ENCODE peak calls at places on chromosome 20, in eight cellular contexts. D is breast epithelium; O is heart right ventricle; J is hepatocyte; R is aorta; G is endodermal cell; Q is IMR-90; S is effector memory CD4-positive, alpha-beta T cell. U is an unnamed sample. For H3K4me1, the result is how much of the 10 kb centered on the place peaks cover.

GRCh38 chr20:7087803-7088202 is 320.3 kb downstream of the BMP2 start:
- DNase-seq in D (no peak), O (no peak), J (no peak), R (no peak), G (no peak), Q (no peak), S (no peak), U (no peak)

GRCh38 chr20:60058869-60059268 is 100.6 kb downstream of the CDH26 start:
- DNase-seq in D (no peak), O (no peak), J (no peak), R (peak), G (no peak), Q (no peak), S (no peak), U (no peak)

GRCh38 chr20:32062776-32063170 is 10.7 kb downstream of the HCK start:
- DNase-seq in D (no peak), O (peak), J (no peak), R (peak), G (no peak), Q (no peak), S (no peak), U (no peak)

GRCh38 chr20:5073154-5074049 is 46.4 kb downstream of the PCNA start:
- DNase-seq in D (peak), O (peak), J (peak), R (peak), G (peak), Q (peak), S (no peak), U (peak)

GRCh38 chr20:371755-372542 is 8.6 kb upstream of the TRIB3 start:
- DNase-seq in D (no peak), O (peak), J (peak), R (peak), G (no peak), Q (peak), S (no peak), U (peak)

GRCh38 chr20:34268145-34268544 is 26.9 kb downstream of the ASIP start:
- DNase-seq in D (no peak), O (no peak), J (no peak), R (peak), G (no peak), Q (no peak), S (no peak), U (no peak)

GRCh38 chr20:60424267-60424904 is 466.2 kb downstream of the CDH26 start:
- DNase-seq in D (no peak), O (no peak), J (no peak), R (no peak), G (no peak), Q (peak), S (no peak), U (no peak)

GRCh38 chr20:20096421-20096820 is 44.1 kb downstream of the CFAP61 start:
- DNase-seq in D (no peak), O (no peak), J (no peak), R (no peak), G (no peak), Q (no peak), S (no peak), U (no peak)

GRCh38 chr20:44810391-44811149 is at the start of gene RIMS4:
- DNase-seq in D (peak), O (no peak), J (peak), R (no peak), G (peak), Q (no peak), S (no peak), U (no peak)
- H3K4me3 ChIP-seq in D (peak), O (peak), J (peak), R (peak), G (peak), Q (no peak), S (no peak), U (no peak)

GRCh38 chr20:50535162-50535561 is 25.0 kb downstream of the PTPN1 start:
- DNase-seq in D (no peak), O (no peak), J (no peak), R (no peak), G (no peak), Q (no peak), S (no peak), U (no peak)

GRCh38 chr20:50538276-50538675 is 28.1 kb downstream of the PTPN1 start:
- DNase-seq in D (no peak), O (no peak), J (no peak), R (no peak), G (no peak), Q (no peak), S (no peak), U (no peak)

GRCh38 chr20:50537546-50538201 is 27.5 kb downstream of the PTPN1 start:
- DNase-seq in D (no peak), O (no peak), J (no peak), R (no peak), G (no peak), Q (no peak), S (no peak), U (no peak)

GRCh38 chr20:50534567-50534966 is 24.4 kb downstream of the PTPN1 start:
- DNase-seq in D (no peak), O (no peak), J (no peak), R (no peak), G (no peak), Q (peak), S (no peak), U (no peak)

GRCh38 chr20:50536333-50536732 is 26.1 kb downstream of the PTPN1 start:
- DNase-seq in D (no peak), O (no peak), J (peak), R (no peak), G (no peak), Q (no peak), S (no peak), U (no peak)
- H3K4me1 ChIP-seq in D (under half), O (under half), J (under half), R (under half), G (under half), Q (half or more), S (under half), U (under half)

GRCh38 chr20:3894796-3895195 is 5.6 kb downstream of the PANK2 start:
- DNase-seq in D (no peak), O (no peak), J (no peak), R (no peak), G (no peak), Q (no peak), S (no peak), U (no peak)

GRCh38 chr20:3900187-3900604 is 11.0 kb downstream of the PANK2 start:
- DNase-seq in D (no peak), O (no peak), J (no peak), R (no peak), G (no peak), Q (no peak), S (no peak), U (no peak)

GRCh38 chr20:3896853-3897252 is 7.7 kb downstream of the PANK2 start:
- DNase-seq in D (no peak), O (no peak), J (no peak), R (no peak), G (no peak), Q (no peak), S (no peak), U (no peak)

GRCh38 chr20:3898639-3899038 is 9.5 kb downstream of the PANK2 start:
- DNase-seq in D (no peak), O (no peak), J (no peak), R (no peak), G (no peak), Q (no peak), S (no peak), U (no peak)

DNA sequence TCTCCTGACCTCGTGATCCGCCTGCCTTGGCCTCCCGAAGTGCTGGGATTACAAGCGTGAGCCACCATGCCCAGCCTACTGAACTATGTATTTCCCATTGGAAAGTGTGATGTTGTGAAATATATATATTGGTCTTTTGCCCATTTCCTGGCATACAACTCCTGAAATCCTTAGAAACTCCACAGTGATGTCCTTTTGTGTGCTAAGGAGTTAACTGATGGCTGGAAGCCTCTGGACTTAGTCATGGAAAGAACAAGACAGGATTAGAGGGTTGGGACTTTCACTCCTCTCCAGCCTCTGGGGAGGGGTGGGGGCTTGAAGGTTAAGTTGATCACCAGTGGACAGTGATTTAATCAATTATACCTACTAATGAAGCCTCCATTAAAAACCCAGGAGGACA is 7.1 kb downstream of the PANK2 start:
- DNase-seq in D (no peak), O (no peak), J (no peak), R (no peak), G (no peak), Q (peak), S (no peak), U (no peak)
- H3K4me3 ChIP-seq in D (no peak), O (no peak), J (no peak), R (no peak), G (peak), Q (no peak), S (no peak), U (no peak)

DNA sequence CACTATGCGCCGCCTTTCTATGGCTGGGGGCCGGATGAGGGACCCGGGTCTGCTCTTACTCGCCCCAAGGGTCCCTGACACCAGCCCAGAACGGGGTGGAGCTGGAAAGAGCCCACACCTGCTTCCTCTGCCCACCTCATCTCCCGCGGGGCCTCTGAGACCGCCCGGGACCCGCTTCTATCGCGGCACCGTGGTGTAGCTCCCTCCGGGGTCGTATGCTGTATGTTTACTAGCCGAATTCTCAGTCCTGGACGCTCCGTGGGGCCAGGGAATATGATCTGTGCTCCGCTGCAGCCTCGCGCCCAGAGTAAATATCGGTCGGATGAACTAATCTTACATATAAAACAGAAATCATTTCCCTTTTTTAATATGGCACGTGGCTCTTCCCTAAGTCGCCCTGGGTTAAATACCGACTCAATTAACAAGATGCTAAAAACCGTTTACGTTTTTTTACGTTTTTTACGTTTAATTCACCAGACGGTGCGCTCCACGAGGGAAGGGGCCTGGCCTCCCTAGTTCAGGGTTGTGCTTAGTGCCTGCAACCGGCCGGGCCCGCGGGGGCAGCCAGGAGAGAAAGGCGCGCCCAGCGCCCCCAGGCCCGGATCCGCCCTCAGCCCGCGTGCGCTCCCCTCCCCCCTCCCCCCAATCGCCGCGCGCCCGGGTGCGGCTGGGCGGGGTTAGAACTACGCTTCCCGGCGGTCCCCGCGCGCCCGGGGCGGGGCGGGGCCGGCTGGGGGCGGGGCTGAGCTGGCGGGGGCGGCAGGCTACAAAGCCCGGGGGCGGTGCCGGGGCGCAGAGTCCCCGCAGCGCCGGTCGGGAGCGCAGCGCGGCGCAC is at the start of gene RBM38:
- DNase-seq in D (no peak), O (peak), J (peak), R (peak), G (peak), Q (peak), S (peak), U (peak)
- H3K4me1 ChIP-seq in D (under half), O (half or more), J (under half), R (under half), G (under half), Q (under half), S (under half), U (under half)

GRCh38 chr20:38937000-38937399 is 10.8 kb downstream of the FAM83D start:
- DNase-seq in D (no peak), O (no peak), J (no peak), R (no peak), G (no peak), Q (no peak), S (no peak), U (no peak)
- H3K4me3 ChIP-seq in D (no peak), O (no peak), J (no peak), R (no peak), G (no peak), Q (no peak), S (no peak), U (no peak)

DNA sequence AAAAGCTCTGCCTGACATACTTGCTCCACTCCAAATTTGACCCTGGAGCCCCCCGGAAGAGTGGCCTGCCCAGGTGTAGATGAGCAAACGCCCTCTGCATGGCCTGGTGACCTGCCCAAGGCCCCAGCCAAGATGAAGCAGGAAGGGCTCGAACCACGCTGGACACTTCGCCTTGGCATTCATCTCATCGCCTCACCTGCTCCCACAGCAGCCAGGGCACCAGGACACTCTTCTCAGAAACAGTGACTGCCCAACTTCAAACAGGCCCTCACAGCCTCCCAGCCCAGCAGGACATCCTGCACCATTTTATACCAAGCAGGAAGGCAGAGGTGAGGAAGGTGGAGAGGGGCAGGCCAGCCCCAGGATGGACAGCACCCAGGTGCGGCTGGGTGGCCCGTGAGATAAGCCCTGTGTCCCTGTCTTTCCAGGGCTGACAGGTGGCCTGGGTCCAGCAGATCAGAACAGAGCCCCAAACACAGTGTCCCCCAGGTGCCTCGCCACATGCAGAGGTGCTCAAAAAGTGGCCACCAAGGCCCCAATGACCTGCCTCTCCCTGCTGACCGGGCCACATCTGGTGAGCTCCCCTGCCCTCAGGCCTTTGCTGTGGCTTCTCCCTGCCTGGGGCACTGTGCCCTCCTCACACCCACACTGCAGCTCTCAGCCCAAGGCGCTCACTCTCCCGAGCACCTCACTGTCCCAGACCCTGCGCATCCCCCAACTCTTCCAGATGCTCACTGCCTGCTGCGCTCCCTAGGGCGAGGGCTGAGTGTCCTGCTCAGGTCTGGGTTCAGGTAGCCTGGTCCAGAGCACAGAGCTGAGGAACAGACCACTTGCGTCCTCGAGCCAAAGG is 7.2 kb downstream of the ACSS1 start:
- DNase-seq in D (peak), O (no peak), J (no peak), R (no peak), G (peak), Q (no peak), S (no peak), U (no peak)
- H3K4me1 ChIP-seq in D (under half), O (half or more), J (under half), R (under half), G (under half), Q (under half), S (under half), U (under half)

DNA sequence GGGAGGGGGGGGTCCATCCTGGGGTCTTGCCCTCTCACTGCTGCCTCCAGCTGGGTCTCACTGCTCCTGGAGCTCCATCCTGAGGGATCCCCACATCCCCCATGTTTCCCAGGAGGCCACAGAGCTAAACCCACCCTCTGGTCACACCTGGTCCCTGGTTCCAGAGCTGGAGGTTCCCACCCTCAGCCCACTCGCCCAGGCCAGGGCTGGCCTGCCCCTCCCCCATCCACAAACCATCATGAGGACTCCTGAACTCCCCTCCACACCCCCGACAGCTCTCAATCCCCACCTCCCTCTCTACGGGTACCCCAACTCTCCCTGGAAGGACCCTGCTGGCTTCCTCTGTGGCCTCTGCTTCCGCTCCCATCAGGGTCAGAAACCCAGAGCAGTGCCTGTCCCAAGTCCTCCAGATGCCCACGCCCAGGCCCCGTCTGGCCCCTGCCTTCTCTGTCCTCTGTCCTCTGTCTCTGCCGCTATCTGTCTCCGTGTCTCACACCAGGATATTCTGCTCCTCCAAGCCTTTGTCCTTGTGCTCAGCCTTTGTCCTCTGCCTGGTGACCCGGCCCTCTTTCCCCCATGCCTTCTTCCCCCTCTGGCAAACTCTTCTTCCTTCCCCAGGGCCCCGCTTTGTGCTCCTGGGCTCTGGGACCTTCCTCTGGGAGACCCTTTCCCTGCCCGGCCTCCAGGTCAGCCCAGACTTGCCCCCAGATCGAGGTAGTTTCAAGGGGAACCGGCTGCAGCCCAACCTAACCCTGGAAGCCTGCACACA is 74.0 kb downstream of the SRC start:
- DNase-seq in D (no peak), O (no peak), J (no peak), R (no peak), G (peak), Q (no peak), S (no peak), U (no peak)
- H3K4me3 ChIP-seq in D (no peak), O (no peak), J (no peak), R (no peak), G (no peak), Q (no peak), S (no peak), U (no peak)

DNA sequence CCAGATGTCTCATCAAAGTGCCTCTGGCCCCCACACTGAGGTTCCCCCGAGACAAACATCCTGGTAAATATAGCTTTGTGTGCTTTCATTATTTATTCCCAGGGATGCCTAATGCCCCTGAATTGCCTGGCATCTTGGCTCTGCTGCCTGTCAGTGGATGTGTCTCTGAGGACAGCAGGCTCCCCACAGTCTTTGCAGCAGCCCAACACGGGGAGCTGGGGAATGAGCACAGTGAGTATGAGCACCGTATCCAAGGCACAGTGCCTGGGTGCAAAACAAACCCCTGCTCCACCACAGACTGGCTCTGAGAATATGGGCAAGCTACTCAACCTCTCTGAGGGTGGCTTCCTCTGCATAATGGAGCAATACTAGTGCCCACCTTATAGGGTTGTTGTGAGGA is 165.9 kb downstream of the PTPRT start:
- DNase-seq in D (no peak), O (no peak), J (no peak), R (no peak), G (no peak), Q (no peak), S (no peak), U (no peak)
- H3K4me1 ChIP-seq in D (under half), O (under half), J (under half), R (under half), G (under half), Q (under half), S (under half), U (under half)

DNA sequence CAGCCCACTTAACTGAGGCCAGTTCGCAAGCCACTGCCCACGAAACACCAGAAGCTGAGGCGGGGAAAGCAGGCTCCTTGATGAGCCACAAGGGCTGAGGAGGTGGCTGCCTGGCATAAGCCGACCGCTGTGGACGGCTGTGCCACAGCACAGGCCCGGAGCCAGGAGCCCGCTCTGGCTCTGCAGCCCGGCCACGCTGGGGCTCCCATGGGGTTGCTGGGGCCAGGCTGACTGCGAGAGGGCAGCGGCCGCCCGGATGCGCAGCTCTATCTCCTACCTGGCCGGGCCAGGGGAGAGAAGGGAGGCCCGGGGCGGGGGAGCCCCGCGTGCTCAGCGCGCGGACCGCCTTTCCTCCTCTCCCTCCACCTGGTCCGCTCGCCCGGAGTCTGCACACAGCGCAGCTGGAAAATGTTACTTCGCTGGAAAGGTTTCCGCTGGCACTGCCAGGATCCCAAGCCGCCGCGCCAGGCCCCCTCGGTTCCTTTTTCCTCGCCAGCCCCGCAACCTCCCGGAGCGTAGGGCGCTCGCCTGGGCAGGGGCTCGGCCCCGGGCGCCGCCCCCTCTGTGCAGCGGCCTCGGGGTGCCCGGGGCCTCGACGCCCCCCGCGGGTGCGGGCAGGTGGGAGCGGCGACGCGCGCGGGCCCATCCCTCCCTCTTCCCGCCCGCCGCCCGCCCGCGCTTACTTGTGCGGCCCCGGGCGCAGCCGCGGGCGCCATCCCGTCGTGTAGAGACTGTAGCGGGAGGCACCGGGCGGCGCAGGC is 653 bp downstream of the EMILIN3 start:
- DNase-seq in D (no peak), O (no peak), J (peak), R (no peak), G (peak), Q (no peak), S (no peak), U (no peak)
- H3K4me3 ChIP-seq in D (peak), O (peak), J (peak), R (peak), G (no peak), Q (peak), S (no peak), U (peak)

GRCh38 chr20:13302647-13303425 is 81.8 kb downstream of the ISM1 start:
- DNase-seq in D (no peak), O (no peak), J (peak), R (no peak), G (peak), Q (no peak), S (no peak), U (peak)
- H3K4me1 ChIP-seq in D (under half), O (under half), J (under half), R (under half), G (under half), Q (under half), S (under half), U (under half)

U was measured in SJCRH30.